ENCODE peak calls at places on chromosome 6, in four cellular contexts. V, X, Y and E are unnamed samples.

GRCh38 chr6:41284726-41285125 is 1.8 kb downstream of the TREM1 start:
- DNase-seq in V (no peak), Y (no peak), X (no peak), E (peak)

GRCh38 chr6:6686748-6687601 is 98.5 kb downstream of the LY86 start:
- DNase-seq in Y (no peak), X (peak), V (no peak), E (no peak)

GRCh38 chr6:55705381-55705780 is 126.4 kb upstream of the HMGCLL1 start:
- DNase-seq in Y (no peak), V (no peak), X (no peak), E (peak)

GRCh38 chr6:41268478-41268877 is 18.0 kb downstream of the TREM1 start:
- DNase-seq in V (no peak), X (no peak), Y (no peak), E (no peak)

GRCh38 chr6:137363805-137364138 is 130.4 kb downstream of the OLIG3 start:
- DNase-seq in X (no peak), V (no peak), Y (peak), E (no peak)

GRCh38 chr6:22247916-22248482 is 48.8 kb downstream of the PRL start:
- DNase-seq in V (no peak), X (no peak), Y (no peak), E (peak)

GRCh38 chr6:131519670-131520436 is 53.2 kb upstream of the ARG1 start:
- DNase-seq in V (peak), X (peak), Y (peak), E (peak)

GRCh38 chr6:138101946-138102731 is 5.1 kb downstream of the PERP start:
- DNase-seq in Y (no peak), V (no peak), X (no peak), E (no peak)

GRCh38 chr6:71982385-71982784 is 96.0 kb downstream of the RIMS1 start:
- DNase-seq in V (no peak), Y (peak), X (no peak), E (no peak)

GRCh38 chr6:72580281-72580940 is 41.5 kb upstream of the KCNQ5 start:
- DNase-seq in X (peak), V (no peak), Y (peak), E (peak)

GRCh38 chr6:34559651-34560365 is 3.7 kb upstream of the SPDEF start:
- DNase-seq in V (no peak), X (no peak), Y (no peak), E (no peak)

GRCh38 chr6:125658759-125659431 is 90.5 kb upstream of the HEY2 start:
- DNase-seq in Y (no peak), V (no peak), X (peak), E (peak)

GRCh38 chr6:99026135-99026534 is 78.4 kb upstream of the FBXL4 start:
- DNase-seq in X (no peak), V (no peak), Y (peak), E (no peak)

GRCh38 chr6:125611573-125612399 is 137.6 kb upstream of the HEY2 start:
- DNase-seq in Y (no peak), V (no peak), X (peak), E (peak)

GRCh38 chr6:24910850-24911712 is 24.7 kb downstream of the RIPOR2 start:
- DNase-seq in X (peak), V (peak), Y (peak), E (peak)

GRCh38 chr6:6331393-6331792 is 10.9 kb upstream of the F13A1 start:
- DNase-seq in V (no peak), Y (peak), X (no peak), E (no peak)

GRCh38 chr6:111971866-111972532 is 81.9 kb upstream of the CCN6 start:
- DNase-seq in X (no peak), Y (peak), V (no peak), E (no peak)

GRCh38 chr6:150072201-150072600 is 3.3 kb upstream of the ULBP3 start:
- DNase-seq in Y (peak), X (peak), V (peak), E (no peak)

GRCh38 chr6:89716532-89716931 is 78.0 kb upstream of the LYRM2 start:
- DNase-seq in X (no peak), Y (no peak), V (no peak), E (no peak)

GRCh38 chr6:52361347-52361944 is 505 bp upstream of the PAQR8 start:
- DNase-seq in X (peak), Y (no peak), V (peak), E (peak)

GRCh38 chr6:1311400-1312192 is at the start of gene FOXQ1:
- DNase-seq in V (no peak), X (peak), Y (no peak), E (peak)

GRCh38 chr6:144647406-144647964 is 362.4 kb downstream of the UTRN start:
- DNase-seq in X (no peak), V (no peak), Y (no peak), E (no peak)

GRCh38 chr6:53326372-53327016 is 22.3 kb downstream of the ELOVL5 start:
- DNase-seq in X (peak), V (no peak), Y (no peak), E (peak)

GRCh38 chr6:90350689-90351554 is 54.3 kb upstream of the BACH2 start:
- DNase-seq in Y (no peak), V (peak), X (no peak), E (no peak)

GRCh38 chr6:158321960-158322359 is 9.7 kb downstream of the TULP4 start:
- DNase-seq in Y (no peak), V (no peak), X (no peak), E (peak)

GRCh38 chr6:98832282-98833100 is 1.9 kb upstream of the POU3F2 start:
- DNase-seq in Y (no peak), X (peak), V (no peak), E (peak)

GRCh38 chr6:143531720-143532504 is 20.4 kb upstream of the FUCA2 start:
- DNase-seq in Y (peak), X (no peak), V (no peak), E (no peak)

GRCh38 chr6:94468830-94469229 is 1049.5 kb upstream of the EPHA7 start:
- DNase-seq in X (no peak), Y (no peak), V (no peak), E (no peak)

GRCh38 chr6:79894939-79895338 is 52.4 kb downstream of the ELOVL4 start:
- DNase-seq in X (no peak), V (no peak), Y (no peak), E (peak)

GRCh38 chr6:65760285-65760684 is 53.3 kb upstream of the EYS start:
- DNase-seq in X (peak), Y (no peak), V (no peak), E (no peak)

GRCh38 chr6:107114872-107115694 is at the start of gene BEND3:
- DNase-seq in Y (peak), X (peak), V (peak), E (no peak)

GRCh38 chr6:157761331-157761921 is 61.6 kb upstream of the SNX9 start:
- DNase-seq in V (peak), X (peak), Y (peak), E (peak)

GRCh38 chr6:146410851-146411595 is 132.6 kb upstream of the RAB32 start:
- DNase-seq in Y (no peak), X (no peak), V (no peak), E (no peak)

GRCh38 chr6:112879920-112880413 is 532.8 kb downstream of the RFPL4B start:
- DNase-seq in V (peak), Y (peak), X (no peak), E (no peak)